ENCODE peak calls at places on chromosomes 2 and 18, in four cellular contexts. Z, O, R and T are unnamed samples.

GRCh38 chr18:33837191-33837590 is 259.2 kb downstream of the ASXL3 start:
- DNase-seq in Z (no peak), O (no peak), R (no peak), T (peak; percentile 48)

GRCh38 chr2:216034065-216034464 is 20.7 kb upstream of the MREG start:
- DNase-seq in Z (peak; percentile 65), O (peak; percentile 69), R (peak; percentile 90), T (peak; percentile 84)

GRCh38 chr2:120829633-120830025 is 94.0 kb downstream of the GLI2 start:
- DNase-seq in Z (no peak), O (no peak), R (no peak), T (no peak)

GRCh38 chr2:10221443-10221842 is 81.3 kb upstream of the HPCAL1 start:
- DNase-seq in Z (no peak), O (no peak), R (no peak), T (no peak)

GRCh38 chr2:219689676-219690628 is 62.5 kb downstream of the SLC4A3 start:
- DNase-seq in Z (peak; percentile 45), O (peak; percentile 66), R (peak; percentile 87), T (peak; percentile 67)

GRCh38 chr18:3447035-3447894 is 2.7 kb upstream of the TGIF1 start:
- DNase-seq in Z (no peak), O (no peak), R (no peak), T (peak; percentile 79)

GRCh38 chr2:50491541-50492114 is 540.3 kb downstream of the NRXN1 start:
- DNase-seq in Z (peak; percentile 4), O (peak; percentile 42), R (peak; percentile 57), T (peak; percentile 59)

GRCh38 chr2:58097025-58097424 is 50.4 kb downstream of the VRK2 start:
- DNase-seq in Z (no peak), O (no peak), R (no peak), T (no peak)

GRCh38 chr2:168176402-168176801 is 71.0 kb downstream of the STK39 start:
- DNase-seq in Z (no peak), O (no peak), R (no peak), T (no peak)

GRCh38 chr2:149648282-149649030 is 60.9 kb upstream of the MMADHC start:
- DNase-seq in Z (no peak), O (no peak), R (no peak), T (no peak)

GRCh38 chr2:77190721-77191346 is 331.3 kb downstream of the LRRTM4 start:
- DNase-seq in Z (no peak), O (no peak), R (no peak), T (no peak)

GRCh38 chr18:54942569-54942968 is 16.7 kb downstream of the CCDC68 start:
- DNase-seq in Z (no peak), O (no peak), R (no peak), T (no peak)
- H2AFZ ChIP-seq in Z (no peak overlapping the region), O (no peak overlapping the region), R (no peak overlapping the region), T (no peak overlapping the region)

GRCh38 chr2:234286118-234286598 is 210.7 kb downstream of the ARL4C start:
- DNase-seq in Z (no peak), O (no peak), R (no peak), T (no peak)
- H2AFZ ChIP-seq in Z (no peak overlapping the region), O (no peak overlapping the region), R (no peak overlapping the region), T (no peak overlapping the region)

DNA sequence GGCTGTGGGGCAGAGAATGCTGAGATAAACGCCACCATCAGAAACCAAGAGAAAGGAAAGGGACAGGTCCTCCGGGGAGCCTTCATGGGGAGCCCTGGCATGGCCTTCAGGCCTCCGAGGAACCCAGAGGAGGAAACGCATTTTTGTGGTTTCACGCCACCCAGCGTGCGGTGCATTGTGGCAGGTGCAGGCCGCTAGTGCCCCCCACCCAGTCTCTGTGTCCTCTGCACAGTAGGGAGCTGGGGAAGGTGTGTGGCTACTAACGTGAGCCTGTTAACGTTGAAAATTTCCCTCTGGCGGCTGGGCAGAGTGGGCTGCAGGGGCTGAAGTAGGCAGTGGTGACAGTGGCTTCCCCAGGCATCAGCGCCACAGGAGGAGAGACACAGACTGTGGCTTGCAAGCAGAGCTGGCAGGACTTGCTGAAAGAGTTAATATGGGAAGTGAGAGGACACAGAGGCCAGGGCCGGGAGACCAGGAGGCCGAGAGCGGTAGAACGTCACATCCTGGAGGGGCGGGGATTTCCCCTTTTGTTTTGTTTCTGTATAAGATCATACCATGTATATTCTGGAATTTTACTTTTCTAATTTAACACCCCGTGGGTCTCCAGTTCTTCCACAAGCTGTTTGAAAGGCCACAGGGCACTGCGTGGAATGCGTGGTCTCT is 166.9 kb downstream of the GBX2 start:
- DNase-seq in Z (no peak), O (no peak), R (no peak), T (no peak)
- H2AFZ ChIP-seq in Z (no peak overlapping the region), O (no peak overlapping the region), R (no peak overlapping the region), T (no peak overlapping the region)

GRCh38 chr2:11828933-11829323 is 82.5 kb downstream of the LPIN1 start:
- DNase-seq in Z (no peak), O (no peak), R (peak; percentile 53), T (no peak)
- H2AFZ ChIP-seq in Z (no peak overlapping the region), O (peak overlapping the region; percentile 69), R (no peak overlapping the region), T (peak overlapping the region; percentile 47)

GRCh38 chr18:63197246-63197791 is 122.2 kb downstream of the BCL2 start:
- DNase-seq in Z (no peak), O (peak; percentile 7), R (no peak), T (no peak)
- H2AFZ ChIP-seq in Z (no peak overlapping the region), O (peak overlapping the region; percentile 90), R (no peak overlapping the region), T (peak overlapping the region; percentile 38)

GRCh38 chr2:171531291-171531690 is 9.0 kb downstream of the CYBRD1 start:
- DNase-seq in Z (no peak), O (no peak), R (no peak), T (no peak)
- H2AFZ ChIP-seq in Z (no peak overlapping the region), O (no peak overlapping the region), R (no peak overlapping the region), T (no peak overlapping the region)

GRCh38 chr2:203909192-203909945 is 27.2 kb upstream of the ICOS start:
- DNase-seq in Z (peak; percentile 32), O (peak; percentile 42), R (peak; percentile 49), T (peak; percentile 64)
- H2AFZ ChIP-seq in Z (peak overlapping the region; percentile 35), O (no peak overlapping the region), R (no peak overlapping the region), T (peak overlapping the region; percentile 1)

GRCh38 chr18:74906189-74906588 is 302.8 kb downstream of the PTGR3 start:
- DNase-seq in Z (no peak), O (no peak), R (no peak), T (no peak)
- H2AFZ ChIP-seq in Z (no peak overlapping the region), O (no peak overlapping the region), R (no peak overlapping the region), T (no peak overlapping the region)

GRCh38 chr18:48454146-48454796 is 45.1 kb upstream of the ZBTB7C start:
- DNase-seq in Z (no peak), O (no peak), R (no peak), T (no peak)
- H2AFZ ChIP-seq in Z (no peak overlapping the region), O (no peak overlapping the region), R (no peak overlapping the region), T (no peak overlapping the region)

DNA sequence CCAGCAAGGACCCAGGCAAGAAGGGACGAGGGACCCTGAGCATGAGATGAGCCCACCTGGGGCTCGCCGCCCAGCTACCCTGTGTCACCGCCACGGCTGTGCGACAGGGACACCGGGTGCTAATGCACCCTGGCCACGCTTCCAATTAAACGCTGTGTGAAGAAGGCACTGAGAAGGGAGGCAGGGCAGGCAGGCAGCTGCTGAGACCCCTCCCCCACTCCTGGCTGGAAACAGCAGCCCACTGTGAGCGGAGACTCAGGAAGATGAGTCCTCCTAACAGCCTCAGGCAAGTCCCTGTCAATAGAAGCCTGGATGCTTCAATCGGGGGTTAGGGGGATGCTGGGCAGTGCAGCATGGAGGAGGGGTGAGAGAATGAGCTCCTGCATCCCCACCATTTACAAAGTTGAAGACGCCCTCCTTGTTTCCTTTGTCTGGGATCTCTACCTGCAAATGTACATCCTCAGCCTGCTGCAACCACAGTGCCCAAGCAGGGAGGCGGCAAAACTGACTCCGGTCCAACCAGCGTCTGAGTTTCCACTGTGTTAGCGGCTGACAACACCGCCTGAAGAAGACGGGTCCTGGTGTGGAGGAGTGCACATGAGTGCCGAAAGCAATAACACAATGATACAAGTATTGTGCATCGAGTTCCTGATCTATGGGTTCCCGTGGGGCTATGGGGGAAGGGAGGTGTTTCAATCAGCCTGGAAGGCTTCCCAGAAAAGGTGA is 12.8 kb downstream of the TMEM163 start:
- DNase-seq in Z (no peak), O (no peak), R (no peak), T (peak; percentile 62)
- H2AFZ ChIP-seq in Z (peak overlapping the region; percentile 33), O (no peak overlapping the region), R (no peak overlapping the region), T (peak overlapping the region; percentile 93)